ENCODE peak calls at places on chromosome 6, in four cellular contexts. Y is HepG2, D is fibroblast of lung, P is GM23248. G is an unnamed sample.

GRCh38 chr6:110415297-110415916 is at the start of gene DDO:
- DNase-seq in Y (peak), D (peak), P (peak), G (peak)

GRCh38 chr6:123965894-123966293 is 162.2 kb downstream of the NKAIN2 start:
- DNase-seq in Y (peak), D (peak), P (peak), G (no peak)

GRCh38 chr6:33621396-33622388 is 570 bp downstream of the ITPR3 start:
- DNase-seq in Y (no peak), D (no peak), P (peak), G (peak)

GRCh38 chr6:63573899-63574553 is 1.7 kb downstream of the LOC128125822 start:
- DNase-seq in Y (peak), D (peak), P (peak), G (peak)

GRCh38 chr6:4693566-4693965 is 82.6 kb upstream of the CDYL start:
- DNase-seq in Y (no peak), D (no peak), P (no peak), G (no peak)

GRCh38 chr6:42555477-42556457 is 8.1 kb upstream of the UBR2 start:
- DNase-seq in Y (peak), D (peak), P (no peak), G (peak)

GRCh38 chr6:167405778-167406532 is 81.1 kb downstream of the TTLL2 start:
- DNase-seq in Y (no peak), D (no peak), P (no peak), G (no peak)

GRCh38 chr6:112282217-112282616 is 27.9 kb upstream of the LAMA4 start:
- DNase-seq in Y (no peak), D (peak), P (peak), G (peak)

GRCh38 chr6:25903467-25904099 is 26.9 kb downstream of the SLC17A2 start:
- DNase-seq in Y (no peak), D (no peak), P (no peak), G (no peak)

GRCh38 chr6:142834853-142835252 is 110.1 kb downstream of the HIVEP2 start:
- DNase-seq in Y (no peak), D (no peak), P (no peak), G (no peak)

GRCh38 chr6:1604347-1604990 is 5.2 kb upstream of the FOXC1 start:
- DNase-seq in Y (peak), D (no peak), P (peak), G (peak)

GRCh38 chr6:29376003-29376402 is 912 bp upstream of the OR12D3 start:
- DNase-seq in Y (peak), D (no peak), P (peak), G (no peak)

GRCh38 chr6:146481527-146481926 is 62.1 kb upstream of the RAB32 start:
- DNase-seq in Y (no peak), D (no peak), P (no peak), G (no peak)

GRCh38 chr6:35759401-35759800 is 17.0 kb upstream of the CLPSL2 start:
- DNase-seq in Y (no peak), D (no peak), P (no peak), G (no peak)
- H3K9ac ChIP-seq in Y (no peak), D (no peak), P (no peak), G (no peak)

GRCh38 chr6:134784336-134784735 is 165.6 kb downstream of the ALDH8A1 start:
- DNase-seq in Y (no peak), D (no peak), P (no peak), G (no peak)
- H3K27ac ChIP-seq in Y (no peak), D (no peak), P (no peak), G (no peak)

DNA sequence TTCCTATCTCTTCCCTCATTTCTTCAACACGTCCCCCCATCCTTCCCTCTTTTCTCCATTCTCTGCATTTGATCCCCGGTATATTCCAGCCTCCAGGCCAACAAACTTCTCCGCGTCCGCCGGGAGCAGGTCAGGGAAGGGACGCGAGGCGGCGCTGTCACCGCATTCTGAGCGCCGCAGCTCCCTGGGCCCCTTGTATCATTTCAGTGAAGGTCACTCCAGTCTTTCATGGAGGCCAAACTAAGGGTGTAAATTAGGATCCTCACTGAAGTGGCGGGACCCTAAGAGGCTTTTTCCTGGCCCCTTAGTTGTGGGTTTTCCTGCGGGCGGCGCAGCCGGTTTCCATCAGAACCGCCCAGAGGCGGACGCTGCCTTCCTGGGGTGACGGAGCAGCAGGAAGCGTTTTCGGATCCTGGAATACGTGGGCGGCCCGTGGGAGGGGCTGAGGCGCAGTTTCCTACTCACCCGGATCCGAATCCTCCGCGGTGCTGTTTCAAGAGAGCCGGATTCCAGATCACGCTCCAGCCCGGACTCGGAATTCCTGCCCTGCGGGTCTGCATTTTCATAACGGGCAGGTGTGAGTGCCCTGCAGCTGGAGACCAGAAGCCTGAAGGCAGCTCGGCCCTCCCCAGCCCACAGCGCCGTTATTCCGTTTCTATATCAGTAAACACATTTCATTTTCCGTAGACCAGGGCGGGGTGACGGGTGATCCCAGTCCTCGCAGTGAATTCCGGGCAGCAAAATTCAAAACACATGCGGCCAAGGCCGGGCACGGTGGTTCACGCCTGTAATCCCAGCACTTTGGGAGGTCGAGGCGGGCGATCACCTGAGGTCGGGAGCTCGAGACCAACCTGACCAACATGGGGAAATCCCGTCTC is 3.6 kb upstream of the MICA start:
- DNase-seq in Y (peak), D (peak), P (peak), G (peak)
- H3K9ac ChIP-seq in Y (peak), D (peak), P (peak), G (peak)

GRCh38 chr6:53506872-53507271 is 38.0 kb downstream of the GCLC start:
- DNase-seq in Y (no peak), D (no peak), P (no peak), G (no peak)
- H3K27ac ChIP-seq in Y (no peak), D (no peak), P (no peak), G (no peak)

DNA sequence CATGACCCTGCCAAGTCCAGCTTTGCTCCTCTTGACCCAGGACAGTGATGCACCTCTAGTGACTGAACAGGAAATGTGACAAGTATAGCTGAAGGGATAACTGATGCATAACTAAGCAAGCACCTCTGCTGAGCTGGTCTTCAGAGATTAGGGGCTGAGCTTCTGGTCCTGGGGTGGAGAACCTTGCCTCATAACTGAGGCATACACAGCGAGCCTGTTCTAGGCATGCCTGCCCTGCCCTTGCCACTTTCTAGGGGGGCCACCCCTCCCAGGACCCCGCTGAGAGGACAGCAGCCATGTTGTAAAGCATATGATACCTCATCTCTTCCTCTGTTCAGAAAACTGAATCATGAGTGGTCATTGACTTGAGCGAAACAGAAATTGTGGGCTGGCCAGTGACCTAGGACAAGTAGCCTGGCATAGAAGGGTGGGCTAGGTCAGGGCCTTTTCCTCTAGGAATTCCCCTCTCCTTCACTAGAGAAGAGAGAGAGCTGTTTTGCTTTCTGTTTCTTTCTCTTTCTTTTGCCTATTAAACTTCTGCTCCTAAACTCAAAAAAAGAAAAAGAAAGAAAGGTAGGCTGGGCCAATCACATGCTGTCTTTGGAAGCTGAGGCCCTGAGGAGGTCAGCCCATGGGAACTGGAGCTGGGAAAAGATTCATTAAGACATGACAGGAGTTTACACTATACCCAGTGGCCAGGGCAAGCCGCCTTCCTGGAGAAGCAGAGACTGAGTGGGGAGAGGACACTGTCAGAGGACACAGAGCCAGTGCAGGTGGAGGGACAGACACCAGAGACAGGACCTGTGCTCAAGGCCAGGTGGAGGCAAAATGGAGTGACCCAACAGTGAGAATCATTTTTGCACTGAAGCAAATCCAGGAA is 23.1 kb downstream of the ALDH5A1 start:
- DNase-seq in Y (no peak), D (no peak), P (no peak), G (no peak)
- H3K9ac ChIP-seq in Y (no peak), D (no peak), P (no peak), G (peak)

GRCh38 chr6:144294016-144294415 is 8.9 kb downstream of the UTRN start:
- DNase-seq in Y (no peak), D (peak), P (peak), G (no peak)

GRCh38 chr6:144296973-144297372 is 11.8 kb downstream of the UTRN start:
- DNase-seq in Y (no peak), D (peak), P (no peak), G (no peak)

GRCh38 chr6:144298167-144298671 is 13.1 kb downstream of the UTRN start:
- DNase-seq in Y (no peak), D (no peak), P (no peak), G (peak)

GRCh38 chr6:144295981-144296767 is 11.0 kb downstream of the UTRN start:
- DNase-seq in Y (no peak), D (no peak), P (no peak), G (no peak)

DNA sequence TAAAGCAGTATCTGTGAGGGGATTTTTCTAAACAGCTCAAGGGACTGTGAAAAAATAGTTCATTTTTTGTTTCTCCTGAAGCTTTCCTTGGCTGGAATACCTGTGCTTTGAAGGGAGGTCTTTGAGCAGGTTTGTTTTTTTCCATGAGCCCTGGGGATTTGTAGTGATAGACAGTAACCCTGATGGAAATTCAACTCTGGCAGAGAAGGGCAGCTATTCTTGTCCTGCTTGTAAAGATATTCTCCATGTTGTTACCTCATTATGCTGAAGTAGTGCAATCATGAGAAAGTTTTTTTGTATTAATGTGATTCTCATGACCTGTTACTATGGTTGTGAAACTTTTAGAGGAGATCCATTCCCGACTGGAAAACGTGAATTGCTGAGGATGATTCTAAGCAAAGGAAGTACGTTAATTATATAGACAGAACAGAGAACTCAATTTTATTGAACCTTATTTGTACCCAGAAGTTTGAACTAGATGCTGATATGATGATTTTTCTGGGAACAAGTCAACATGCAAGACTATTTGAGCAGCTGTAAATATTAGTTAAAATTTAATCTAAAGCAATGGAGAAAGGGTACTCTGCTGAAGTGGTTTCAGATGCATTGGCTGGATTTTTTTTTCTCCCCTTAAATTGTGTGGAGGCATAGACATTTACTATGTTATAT is 12.5 kb downstream of the UTRN start:
- DNase-seq in Y (no peak), D (no peak), P (no peak), G (no peak)
- H3K27ac ChIP-seq in Y (peak), D (no peak), P (no peak), G (peak)

DNA sequence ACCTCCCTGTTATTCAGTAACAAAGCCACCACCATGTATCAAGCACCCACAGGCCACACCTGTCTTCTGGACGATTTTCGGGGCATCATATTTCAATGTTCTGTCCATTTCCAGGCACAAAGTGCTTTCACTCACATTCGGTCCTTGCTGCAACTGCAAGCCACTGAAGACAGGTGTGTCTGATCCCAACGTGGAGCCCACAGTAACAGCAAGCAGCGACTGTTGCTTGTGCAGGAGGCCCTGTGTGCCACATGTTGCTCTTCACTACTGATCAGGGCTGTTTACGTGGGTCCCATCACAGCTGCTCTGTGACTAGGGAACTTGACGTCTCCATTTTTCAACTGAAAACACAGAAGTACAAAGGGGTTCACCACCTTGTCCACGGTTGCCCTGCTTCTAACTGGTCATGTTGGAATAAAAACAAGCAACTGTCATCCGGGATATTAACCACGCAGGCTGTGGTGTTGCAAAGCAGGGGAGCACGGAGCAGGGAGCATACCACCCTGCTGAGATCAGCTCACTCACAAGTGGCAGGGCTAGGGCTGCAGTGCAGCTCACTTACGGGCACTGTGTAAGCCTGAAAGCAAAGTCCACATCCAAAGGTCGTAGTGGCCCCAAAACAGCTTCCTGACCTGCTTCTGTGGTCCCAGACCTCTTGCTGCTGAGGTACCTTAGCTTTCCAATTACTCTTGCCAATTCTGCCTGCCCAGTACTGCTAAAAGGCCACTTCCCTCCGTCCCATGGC is 105.9 kb upstream of the DUSP22 start:
- DNase-seq in Y (peak), D (peak), P (peak), G (no peak)
- H3K9ac ChIP-seq in Y (peak), D (no peak), P (no peak), G (no peak)

GRCh38 chr6:135362124-135362523 is 135.4 kb downstream of the AHI1 start:
- DNase-seq in Y (no peak), D (no peak), P (no peak), G (no peak)

GRCh38 chr6:135360222-135360621 is 137.3 kb downstream of the AHI1 start:
- DNase-seq in Y (no peak), D (no peak), P (no peak), G (no peak)

GRCh38 chr6:135354407-135354806 is 143.1 kb downstream of the AHI1 start:
- DNase-seq in Y (no peak), D (no peak), P (no peak), G (no peak)

GRCh38 chr6:135358251-135358821 is 139.2 kb downstream of the AHI1 start:
- DNase-seq in Y (no peak), D (peak), P (peak), G (no peak)

DNA sequence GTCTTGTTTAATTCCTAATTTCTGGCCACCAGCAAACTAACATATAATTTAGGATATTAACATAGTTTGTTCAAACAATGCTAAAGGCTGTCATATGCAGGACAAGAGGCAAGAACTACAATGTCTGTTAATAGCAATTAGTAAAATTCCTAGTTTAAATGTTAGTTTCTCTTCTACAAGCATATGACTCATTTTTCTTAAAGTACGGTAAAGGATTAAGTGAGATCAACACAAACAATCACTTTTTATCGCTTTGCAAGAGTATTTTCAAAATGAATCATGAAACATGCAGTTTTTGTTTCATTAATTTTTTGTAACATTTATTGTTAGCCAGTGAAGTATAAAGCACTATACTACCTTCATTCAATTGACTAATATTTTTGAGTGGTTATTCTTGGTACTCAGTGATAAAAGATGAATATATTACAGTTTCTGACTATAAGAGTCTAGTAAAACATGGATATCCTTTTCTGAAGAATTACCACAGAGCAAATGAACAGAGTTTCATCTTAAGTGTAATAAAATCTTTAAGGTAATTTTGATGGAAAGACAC is 138.6 kb downstream of the AHI1 start:
- DNase-seq in Y (no peak), D (peak), P (peak), G (no peak)
- H3K27ac ChIP-seq in Y (no peak), D (peak), P (peak), G (no peak)